ENCODE peak calls at places on chromosomes 4 and X, in four cellular contexts. X is A549, S is HepG2, G is K562. R is an unnamed sample.
A peak's percentile ranks its signal among the peaks of the same experiment; 100 is the strongest.

GRCh38 chr4:24527371-24527770 is 57.0 kb downstream of the DHX15 start:
- DNase-seq in X (no peak), G (no peak), S (no peak), R (no peak)

GRCh38 chr4:126533176-126533575 is 1099.6 kb upstream of the INTU start:
- DNase-seq in S (no peak), G (no peak), X (no peak), R (no peak)

GRCh38 chr4:70703695-70704332 is 15.5 kb downstream of the UTP3 start:
- DNase-seq in X (no peak), G (no peak), S (no peak), R (no peak)

GRCh38 chr4:55127053-55127452 is 1.7 kb upstream of the KDR start:
- DNase-seq in X (no peak), G (no peak), S (no peak), R (no peak)

GRCh38 chr4:91622925-91623600 is 680.7 kb upstream of the GRID2 start:
- DNase-seq in X (no peak), S (no peak), G (no peak), R (no peak)

GRCh38 chr4:133389029-133389428 is 239.9 kb downstream of the PCDH10 start:
- DNase-seq in S (no peak), G (no peak), X (no peak), R (no peak)

GRCh38 chr4:56271121-56271520 is 116.2 kb downstream of the AASDH start:
- DNase-seq in G (no peak), S (no peak), X (no peak), R (no peak)

GRCh38 chr4:54215379-54216072 is 13.6 kb upstream of the PDGFRA start:
- DNase-seq in S (no peak), G (no peak), X (no peak), R (no peak)

GRCh38 chr4:155434904-155435303 is 58.1 kb upstream of the MAP9 start:
- DNase-seq in X (no peak), S (no peak), G (no peak), R (no peak)

DNA sequence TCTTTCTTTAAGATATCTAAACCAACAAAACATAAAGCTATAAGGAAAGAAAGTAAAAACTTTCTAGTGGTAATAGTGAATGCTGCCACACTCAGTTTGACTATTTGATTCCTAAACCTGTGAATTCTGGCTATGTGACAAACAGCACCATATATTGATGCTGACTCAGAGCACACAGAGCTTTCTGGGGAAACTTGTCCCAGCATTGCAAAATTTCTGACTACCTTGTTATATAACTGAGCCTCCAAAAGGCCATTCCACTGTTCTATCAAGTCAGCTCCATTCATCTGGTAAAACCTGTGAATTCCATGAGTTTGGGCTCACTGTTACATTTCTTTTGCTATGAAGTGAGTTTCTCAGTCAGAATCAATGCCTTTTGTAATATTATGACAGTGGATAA is 1229.7 kb downstream of the PCDH18 start:
- DNase-seq in X (no peak), S (no peak), G (no peak), R (no peak)
- TF ChIP-seq CHD4 in X (no peak), S (no peak), G (no peak), R (no peak)

GRCh38 chrX:71304561-71304960 is 3.0 kb downstream of the ITGB1BP2 start:
- DNase-seq in G (no peak), X (no peak), S (no peak), R (no peak)

GRCh38 chrX:71296806-71297205 is 4.7 kb upstream of the ITGB1BP2 start:
- DNase-seq in X (no peak), G (no peak), S (no peak), R (no peak)

GRCh38 chrX:71301195-71301924 is at the start of gene ITGB1BP2:
- DNase-seq in G (peak; percentile 28), X (no peak), S (peak; percentile 43), R (no peak)

GRCh38 chrX:71298119-71298518 is 3.4 kb upstream of the ITGB1BP2 start:
- DNase-seq in S (no peak), G (no peak), X (no peak), R (no peak)

DNA sequence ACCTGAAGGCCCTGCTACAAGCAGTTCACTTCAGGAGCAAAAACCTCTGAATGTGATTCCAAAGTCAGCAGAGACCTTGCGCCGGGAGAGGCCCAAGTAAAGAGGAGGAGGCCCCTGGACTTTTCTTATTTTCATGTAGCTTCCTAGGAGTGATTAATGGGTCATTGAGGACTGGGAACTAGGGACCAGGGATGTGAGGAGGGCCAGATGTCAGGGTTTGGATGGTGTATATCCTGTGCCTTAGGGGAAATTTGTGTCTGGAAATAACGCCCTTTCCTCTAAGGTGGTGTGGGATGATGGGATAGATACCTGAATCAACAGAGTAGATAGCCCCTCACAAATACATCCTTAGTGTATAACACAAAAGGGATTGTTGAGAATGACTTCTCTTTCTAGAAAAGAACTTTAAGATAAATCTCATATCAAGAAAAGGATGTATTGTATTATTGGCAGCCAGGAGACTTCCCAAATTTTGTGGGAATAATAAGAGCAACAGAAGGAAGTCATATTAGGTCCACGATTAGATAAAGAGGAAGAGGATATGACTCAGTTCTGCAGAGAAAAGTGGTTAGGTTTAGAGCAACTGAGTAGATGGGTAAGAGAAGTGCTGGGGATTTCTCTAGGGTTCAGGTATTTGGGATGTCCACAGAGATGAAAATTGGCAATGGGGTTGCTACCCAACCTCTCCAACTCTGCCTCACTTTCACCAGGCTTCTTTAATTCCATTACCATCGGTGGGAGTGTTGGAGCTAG is 1.1 kb downstream of the ITGB1BP2 start:
- DNase-seq in X (no peak), G (no peak), S (no peak), R (no peak)
- TF ChIP-seq CHD4 in X (no peak), G (no peak), S (no peak), R (no peak)

GRCh38 chrX:74195605-74196004 is 108.4 kb upstream of the ZCCHC13 start:
- DNase-seq in G (no peak), S (no peak), X (no peak), R (no peak)

DNA sequence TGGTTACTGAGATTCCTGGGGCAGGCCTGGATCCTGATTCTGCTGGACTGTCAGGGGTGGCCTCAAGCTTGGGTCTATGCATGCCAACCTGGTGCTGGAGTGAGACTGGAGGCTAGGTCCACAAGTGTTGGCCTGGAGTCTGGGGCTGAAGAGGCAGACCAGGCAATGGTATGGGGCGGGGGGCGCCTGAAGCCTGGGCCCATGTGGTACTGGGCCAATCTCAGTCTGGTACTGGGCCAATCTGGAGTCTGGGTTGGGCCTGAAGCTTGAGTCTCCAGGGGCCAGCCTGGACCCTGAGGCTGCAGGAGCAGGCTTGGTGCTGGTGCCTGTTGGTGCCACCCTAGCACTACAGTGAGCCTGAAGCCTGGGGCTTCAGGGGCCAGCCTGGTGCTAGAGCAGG is 108.9 kb upstream of the ZCCHC13 start:
- DNase-seq in G (no peak), S (no peak), X (no peak), R (no peak)
- TF ChIP-seq CHD4 in G (no peak), S (no peak), X (no peak), R (no peak)

GRCh38 chr4:81826336-81826735 is 354.6 kb upstream of the RASGEF1B start:
- DNase-seq in G (no peak), S (no peak), X (no peak), R (no peak)
- TF ChIP-seq CHD4 in G (no peak), S (no peak), X (no peak), R (no peak)